ENCODE peak calls at places on chromosomes 7 and 10, in five cellular contexts. Y, Q, Z, O and R are unnamed samples.

GRCh38 chr7:130853503-130854279 is 119.7 kb upstream of the KLF14 start:
- DNase-seq in Q (peak), O (no peak), Y (no peak), Z (no peak), R (no peak)

GRCh38 chr7:18958627-18959026 is 158.8 kb downstream of the TWIST1 start:
- DNase-seq in O (peak), Z (no peak), Q (peak), Y (peak), R (no peak)

GRCh38 chr7:129902788-129903422 is 49.9 kb downstream of the UBE2H start:
- DNase-seq in Z (no peak), Y (no peak), Q (no peak), O (no peak), R (no peak)

GRCh38 chr10:103757531-103758293 is 97.7 kb downstream of the SH3PXD2A start:
- DNase-seq in O (peak), Q (peak), Z (no peak), Y (peak), R (no peak)

GRCh38 chr7:55120501-55121198 is 101.8 kb downstream of the EGFR start:
- DNase-seq in Q (peak), Y (peak), Z (no peak), O (no peak), R (no peak)

GRCh38 chr7:155711081-155711480 is 66.6 kb downstream of the RBM33 start:
- DNase-seq in Z (no peak), Y (no peak), Q (no peak), O (no peak), R (no peak)

GRCh38 chr10:33900591-33900990 is 566.1 kb upstream of the NRP1 start:
- DNase-seq in O (peak), Y (no peak), Q (peak), Z (no peak), R (peak)

GRCh38 chr7:18425227-18425626 is 70.3 kb upstream of the HDAC9 start:
- DNase-seq in Z (no peak), O (no peak), Q (no peak), Y (no peak), R (no peak)

GRCh38 chr7:44990520-44991023 is 9.4 kb upstream of the CCM2 start:
- DNase-seq in Y (peak), Q (no peak), Z (no peak), O (peak), R (no peak)

GRCh38 chr7:8065356-8065813 is 96.8 kb downstream of the GLCCI1 start:
- DNase-seq in Q (peak), O (peak), Z (no peak), Y (peak), R (peak)

GRCh38 chr10:121823993-121824463 is 103.8 kb downstream of the ATE1 start:
- DNase-seq in Q (peak), Y (no peak), O (peak), Z (no peak), R (peak)

GRCh38 chr10:115092258-115092554 is 959 bp upstream of the ATRNL1 start:
- DNase-seq in Y (no peak), Q (no peak), Z (no peak), O (no peak), R (no peak)

GRCh38 chr10:14050598-14050997 is 280.1 kb downstream of the FRMD4A start:
- DNase-seq in Y (no peak), O (no peak), Z (no peak), Q (no peak), R (no peak)

GRCh38 chr10:52376665-52377354 is 62.7 kb downstream of the DKK1 start:
- DNase-seq in Z (no peak), O (no peak), Q (no peak), Y (no peak), R (no peak)

GRCh38 chr10:132464256-132465192 is 67.5 kb downstream of the PWWP2B start:
- DNase-seq in Y (no peak), Z (no peak), Q (peak), O (no peak), R (no peak)

GRCh38 chr10:15548331-15548730 is 171.4 kb downstream of the ITGA8 start:
- DNase-seq in Z (no peak), Y (no peak), Q (no peak), O (no peak), R (no peak)

GRCh38 chr10:89217057-89217990 is 10.2 kb upstream of the CH25H start:
- DNase-seq in Q (peak), Z (peak), O (peak), Y (peak), R (no peak)

GRCh38 chr7:16657656-16658279 is 11.8 kb downstream of the BZW2 start:
- DNase-seq in Z (peak), O (peak), Q (peak), Y (peak), R (peak)

GRCh38 chr10:52951819-52952218 is 179.2 kb upstream of the MBL2 start:
- DNase-seq in Y (peak), O (peak), Q (no peak), Z (peak), R (no peak)

GRCh38 chr7:15972767-15973362 is 286.4 kb upstream of the MEOX2 start:
- DNase-seq in Z (no peak), O (peak), Q (peak), Y (no peak), R (no peak)

GRCh38 chr10:62735464-62736188 is 68.9 kb upstream of the ADO start:
- DNase-seq in Z (no peak), Q (no peak), O (peak), Y (no peak), R (no peak)

GRCh38 chr10:112456533-112456932 is 9.5 kb downstream of the VTI1A start:
- DNase-seq in Z (no peak), Q (no peak), O (no peak), Y (no peak), R (no peak)

DNA sequence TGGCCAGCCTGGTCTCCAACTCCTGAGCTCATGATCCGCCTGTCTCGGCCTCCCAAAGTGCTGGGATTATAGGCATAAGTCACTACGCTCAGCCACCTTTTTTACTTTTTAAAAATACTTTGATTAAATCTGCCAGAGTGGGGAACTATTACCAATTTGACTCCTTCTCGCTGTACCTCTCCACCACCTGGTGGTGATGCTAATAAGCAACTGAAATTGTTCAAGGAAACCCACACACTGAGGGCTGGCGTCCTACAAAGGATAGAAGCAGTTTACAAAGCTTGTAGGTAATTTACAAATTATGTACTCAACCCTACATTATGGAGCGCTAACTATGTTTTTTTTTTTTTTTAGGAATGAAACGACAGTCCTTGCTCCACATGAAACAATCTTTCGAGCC is 111.1 kb downstream of the CPED1 start:
- DNase-seq in Q (no peak), Y (no peak), O (no peak), Z (no peak), R (no peak)
- TF ChIP-seq CTCF in Q (peak), Y (peak), O (no peak), Z (peak), R (no peak)

GRCh38 chr10:17847586-17848296 is 38.6 kb downstream of the MRC1 start:
- DNase-seq in O (peak), Q (peak), Z (no peak), Y (no peak), R (no peak)
- TF ChIP-seq CTCF in O (peak), Q (peak), Z (peak), Y (peak), R (peak)

GRCh38 chr7:83646027-83646426 is 2.9 kb downstream of the SEMA3E start:
- DNase-seq in Q (no peak), Z (no peak), O (no peak), Y (no peak), R (no peak)
- TF ChIP-seq CTCF in Q (no peak), Z (no peak), O (no peak), Y (no peak), R (no peak)

GRCh38 chr7:74049997-74050798 is 22.2 kb downstream of the ELN start:
- DNase-seq in Q (no peak), O (no peak), Y (no peak), Z (no peak), R (no peak)

GRCh38 chr7:74053589-74054186 is 25.7 kb downstream of the ELN start:
- DNase-seq in Q (no peak), Z (no peak), O (no peak), Y (no peak), R (no peak)

GRCh38 chr7:74052628-74053027 is 24.7 kb downstream of the ELN start:
- DNase-seq in Q (no peak), O (no peak), Y (no peak), Z (no peak), R (no peak)

GRCh38 chr7:74051193-74051592 is 23.2 kb downstream of the ELN start:
- DNase-seq in Y (no peak), Z (peak), Q (no peak), O (peak), R (no peak)

DNA sequence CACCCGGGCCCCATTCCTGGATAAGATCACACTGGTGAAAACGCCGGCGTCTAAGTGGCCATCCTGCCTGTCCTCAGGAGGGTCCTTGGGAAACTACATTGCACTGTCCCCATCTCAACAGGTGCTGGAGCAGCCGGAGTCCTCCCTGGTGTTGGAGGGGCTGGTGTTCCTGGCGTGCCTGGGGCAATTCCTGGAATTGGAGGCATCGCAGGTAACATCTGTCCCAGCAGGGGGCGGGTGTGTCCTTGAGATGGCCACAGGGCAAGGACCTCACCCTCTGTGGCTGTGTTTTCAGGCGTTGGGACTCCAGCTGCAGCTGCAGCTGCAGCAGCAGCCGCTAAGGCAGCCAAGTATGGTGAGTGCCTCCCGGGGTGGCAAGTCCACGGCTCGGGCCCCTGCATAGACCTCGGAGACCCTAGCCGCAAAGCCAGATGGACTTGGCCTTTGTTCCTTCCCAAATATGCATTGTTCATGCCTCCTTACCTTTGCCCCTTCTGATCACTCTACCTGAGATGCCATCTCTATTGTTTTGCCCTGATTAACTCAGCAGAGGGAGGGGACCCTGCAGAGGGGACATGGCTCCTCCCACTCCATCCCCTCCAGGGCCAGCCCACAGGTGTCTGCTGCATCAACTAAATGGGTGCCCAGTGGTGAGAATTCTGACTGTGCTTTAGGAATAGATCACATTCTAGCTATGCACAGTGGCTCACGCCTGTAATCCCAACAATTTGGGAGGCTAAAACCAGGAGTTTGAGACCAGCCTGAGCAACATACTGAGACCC is 23.8 kb downstream of the ELN start:
- DNase-seq in O (no peak), Q (no peak), Z (peak), Y (no peak), R (no peak)
- TF ChIP-seq CTCF in O (peak), Q (peak), Z (peak), Y (peak), R (peak)

DNA sequence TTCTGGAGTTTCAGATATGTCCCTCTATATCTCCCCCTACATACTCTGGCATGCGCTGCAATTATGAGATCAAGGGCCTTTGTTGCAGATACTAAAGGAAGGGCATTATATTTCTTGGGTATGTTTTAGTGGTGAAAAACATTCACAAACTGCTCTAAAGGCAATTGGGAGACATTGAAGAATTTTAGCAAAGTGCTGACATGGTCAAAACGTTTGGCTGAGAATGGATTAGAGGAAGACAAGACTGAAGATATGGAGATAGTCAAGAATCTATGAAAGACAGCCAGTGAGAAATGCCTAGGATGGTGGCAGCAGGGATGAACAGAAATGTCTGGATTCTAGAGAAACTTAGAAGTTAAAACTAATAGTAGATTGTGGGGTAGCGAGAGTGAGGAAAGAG is 104.5 kb upstream of the CABCOCO1 start:
- DNase-seq in Z (no peak), O (no peak), Y (no peak), Q (no peak), R (no peak)
- TF ChIP-seq CTCF in Z (no peak), O (no peak), Y (no peak), Q (no peak), R (no peak)

GRCh38 chr10:11483189-11484148 is 128.0 kb downstream of the USP6NL start:
- DNase-seq in Y (no peak), Q (no peak), O (no peak), Z (no peak), R (no peak)

GRCh38 chr10:11478807-11479206 is 132.6 kb downstream of the USP6NL start:
- DNase-seq in Z (no peak), Y (no peak), Q (no peak), O (no peak), R (no peak)

GRCh38 chr10:11480687-11481086 is 130.8 kb downstream of the USP6NL start:
- DNase-seq in Z (no peak), Y (no peak), Q (no peak), O (no peak), R (no peak)

GRCh38 chr10:11479307-11479706 is 132.1 kb downstream of the USP6NL start:
- DNase-seq in O (no peak), Y (no peak), Z (no peak), Q (no peak), R (no peak)

GRCh38 chr10:11482306-11482705 is 129.1 kb downstream of the USP6NL start:
- DNase-seq in Z (no peak), Q (no peak), O (no peak), Y (no peak), R (no peak)
- TF ChIP-seq CTCF in Z (peak), Q (no peak), O (no peak), Y (no peak), R (no peak)

GRCh38 chr10:22003964-22004281 is 393 bp upstream of the DNAJC1 start:
- DNase-seq in Y (no peak), O (no peak), Q (no peak), Z (no peak), R (no peak)
- TF ChIP-seq CTCF in Y (no peak), O (no peak), Q (no peak), Z (no peak), R (no peak)